ENCODE peak calls at places on chromosomes 12 and 14, in nine cellular contexts. M, V, A, R, Q, O, G, F and I are unnamed samples.
A peak's percentile ranks its signal among the peaks of the same experiment; 100 is the strongest.

GRCh38 chr12:51836833-51837184 is 11.7 kb downstream of the FIGNL2 start:
- DNase-seq in V (no peak), F (no peak), O (no peak), A (no peak), G (no peak), M (no peak), R (no peak), Q (no peak), I (no peak)

GRCh38 chr12:3311027-3311402 is 180.0 kb upstream of the PRMT8 start:
- DNase-seq in F (no peak), G (no peak), V (no peak), O (no peak), A (no peak), Q (peak; percentile 47), M (no peak), R (no peak), I (peak; percentile 47)

GRCh38 chr12:80756875-80757274 is 40.2 kb downstream of the MYF5 start:
- DNase-seq in M (no peak), O (no peak), V (no peak), G (peak; percentile 44), Q (no peak), R (no peak), F (no peak), A (no peak), I (no peak)

GRCh38 chr12:122516544-122517361 is 10.0 kb downstream of the RSRC2 start:
- DNase-seq in F (no peak), A (no peak), R (no peak), Q (no peak), M (no peak), V (no peak), O (no peak), G (no peak), I (no peak)

GRCh38 chr14:94655169-94655710 is 43.0 kb downstream of the SERPINA3 start:
- DNase-seq in A (no peak), G (no peak), R (no peak), M (no peak), O (no peak), Q (no peak), F (no peak), V (no peak), I (no peak)

GRCh38 chr14:93173943-93174395 is 10.7 kb downstream of the MOAP1 start:
- DNase-seq in Q (no peak), V (no peak), F (no peak), M (no peak), R (no peak), G (peak; percentile 22), O (no peak), A (no peak), I (no peak)

GRCh38 chr14:93857500-93857899 is 69.2 kb upstream of the PRIMA1 start:
- DNase-seq in A (no peak), Q (no peak), F (no peak), G (no peak), V (no peak), O (no peak), R (peak; percentile 65), M (no peak), I (peak; percentile 15)

GRCh38 chr14:38238881-38239280 is 17.0 kb downstream of the CLEC14A start:
- DNase-seq in Q (no peak), M (no peak), V (no peak), G (no peak), R (no peak), F (no peak), O (no peak), A (peak; percentile 13), I (no peak)

GRCh38 chr12:54370218-54370730 is 6.0 kb upstream of the GPR84 start:
- DNase-seq in M (no peak), O (peak; percentile 95), G (peak; percentile 77), V (no peak), R (peak; percentile 92), Q (no peak), A (peak; percentile 79), F (no peak), I (peak; percentile 85)

GRCh38 chr12:54368709-54369596 is 4.7 kb upstream of the GPR84 start:
- DNase-seq in F (peak; percentile 84), M (peak; percentile 83), A (peak; percentile 85), O (peak; percentile 98), V (peak; percentile 79), Q (peak; percentile 87), G (peak; percentile 88), R (peak; percentile 80), I (peak; percentile 84)

GRCh38 chr12:54368016-54368708 is 3.9 kb upstream of the GPR84 start:
- DNase-seq in M (no peak), F (no peak), G (no peak), A (no peak), O (no peak), Q (no peak), V (no peak), R (no peak), I (no peak)

GRCh38 chr12:54371328-54372112 is 7.2 kb upstream of the GPR84 start:
- DNase-seq in O (peak; percentile 85), A (peak; percentile 16), M (no peak), F (no peak), Q (no peak), V (no peak), R (no peak), G (no peak), I (peak; percentile 75)

GRCh38 chr12:54369597-54370217 is 5.4 kb upstream of the GPR84 start:
- DNase-seq in O (peak; percentile 67), G (no peak), Q (no peak), F (no peak), M (no peak), V (no peak), A (no peak), R (no peak), I (no peak)
- H3K4me3 ChIP-seq in O (no peak overlapping the region), G (peak overlapping the region; percentile 25), Q (no peak overlapping the region), F (no peak overlapping the region), M (no peak overlapping the region), V (no peak overlapping the region), A (peak overlapping the region; percentile 19), R (no peak overlapping the region), I (peak overlapping the region; percentile 38)

GRCh38 chr12:11264501-11264900 is 5.0 kb downstream of the PRB3 start:
- DNase-seq in Q (no peak), G (no peak), O (no peak), A (no peak), V (no peak), F (no peak), M (no peak), R (no peak), I (no peak)
- H3K27me3 ChIP-seq in Q (no peaks in the 10 kb centered on the region), G (no peaks in the 10 kb centered on the region), O (no peaks in the 10 kb centered on the region), A (peaks cover 2% of the 10 kb centered on the region), V (no peaks in the 10 kb centered on the region), F (no peaks in the 10 kb centered on the region), M (no peaks in the 10 kb centered on the region), R (no peaks in the 10 kb centered on the region), I (no peaks in the 10 kb centered on the region)

GRCh38 chr12:14982986-14983385 is 10.1 kb downstream of the PDE6H start:
- DNase-seq in A (no peak), R (no peak), O (no peak), F (no peak), M (no peak), V (no peak), Q (no peak), G (no peak), I (no peak)

GRCh38 chr12:14982562-14982961 is 9.7 kb downstream of the PDE6H start:
- DNase-seq in V (no peak), F (no peak), M (no peak), R (no peak), A (no peak), G (no peak), O (no peak), Q (no peak), I (no peak)

GRCh38 chr12:14975451-14975850 is 2.6 kb downstream of the PDE6H start:
- DNase-seq in O (no peak), A (no peak), V (no peak), G (no peak), Q (no peak), M (no peak), F (no peak), R (no peak), I (no peak)

GRCh38 chr12:14981049-14981448 is 8.2 kb downstream of the PDE6H start:
- DNase-seq in G (no peak), A (no peak), F (no peak), V (no peak), O (no peak), R (no peak), M (no peak), Q (no peak), I (no peak)

GRCh38 chr12:14979468-14979867 is 6.6 kb downstream of the PDE6H start:
- DNase-seq in R (no peak), A (no peak), M (no peak), F (no peak), V (no peak), G (no peak), O (no peak), Q (no peak), I (no peak)
- H3K4me3 ChIP-seq in R (no peak overlapping the region), A (no peak overlapping the region), M (peak overlapping the region; percentile 24), F (no peak overlapping the region), V (no peak overlapping the region), G (no peak overlapping the region), O (no peak overlapping the region), Q (no peak overlapping the region), I (no peak overlapping the region)

GRCh38 chr14:99268776-99269510 is 3.1 kb downstream of the BCL11B start:
- DNase-seq in R (no peak), O (no peak), M (peak; percentile 35), V (no peak), G (no peak), A (no peak), F (peak; percentile 48), Q (no peak), I (no peak)

GRCh38 chr14:99272669-99273024 is 650 bp upstream of the BCL11B start:
- DNase-seq in G (no peak), V (no peak), M (no peak), R (no peak), Q (no peak), O (no peak), F (no peak), A (no peak), I (no peak)

GRCh38 chr14:99271288-99271941 is 582 bp downstream of the BCL11B start:
- DNase-seq in G (no peak), R (no peak), V (no peak), M (no peak), F (no peak), Q (no peak), O (no peak), A (no peak), I (no peak)

GRCh38 chr14:99271951-99272668 is at the start of gene BCL11B:
- DNase-seq in R (peak; percentile 97), M (peak; percentile 90), F (peak; percentile 83), A (peak; percentile 84), G (peak; percentile 66), V (no peak), Q (peak; percentile 51), O (no peak), I (peak; percentile 59)

DNA sequence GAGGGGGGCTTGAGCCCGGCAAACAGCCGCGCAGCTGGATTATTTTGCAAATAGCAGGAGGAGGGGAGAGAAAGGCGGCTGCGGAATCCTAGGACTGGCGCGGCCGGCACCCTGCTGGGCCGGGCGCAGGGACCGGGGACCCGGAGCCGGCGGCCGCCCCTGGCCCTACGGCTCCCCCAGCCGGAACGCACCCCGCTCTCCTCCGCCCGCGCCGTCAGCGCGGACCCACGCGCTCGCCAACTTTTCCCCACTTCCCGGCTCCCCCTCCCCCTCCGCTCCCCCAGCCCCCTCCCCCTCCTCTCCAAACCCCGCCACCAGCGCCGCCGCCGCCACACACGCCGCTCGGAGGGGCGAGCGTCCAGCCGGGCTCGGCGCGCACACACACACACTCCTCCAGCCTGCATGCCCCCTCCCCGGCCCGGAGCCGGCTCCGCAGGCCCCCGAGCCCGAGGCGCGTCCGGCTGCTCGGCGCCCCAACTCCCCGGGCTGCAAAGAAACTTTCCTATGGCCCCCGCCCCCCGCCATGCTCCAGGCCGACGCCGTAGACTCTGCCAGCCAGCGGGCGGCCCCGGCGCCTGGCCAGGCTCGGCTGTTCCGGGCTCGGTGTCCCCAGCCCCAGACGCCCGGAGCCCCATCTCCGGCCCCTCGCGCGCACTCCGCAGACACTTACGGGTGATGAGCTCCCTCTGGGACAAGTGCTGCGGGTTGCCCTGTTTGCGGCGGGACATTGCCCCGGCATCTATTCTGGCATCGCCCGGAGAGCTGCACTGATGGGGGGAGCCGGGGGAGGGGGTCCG is 1.3 kb downstream of the BCL11B start:
- DNase-seq in Q (peak; percentile 5), M (peak; percentile 48), O (no peak), G (no peak), F (peak; percentile 53), A (no peak), V (no peak), R (peak; percentile 80), I (no peak)
- H3K27me3 ChIP-seq in Q (peaks cover 5% of the 10 kb centered on the region), M (no peaks in the 10 kb centered on the region), O (peaks cover 2% of the 10 kb centered on the region), G (peaks cover 65% of the 10 kb centered on the region), F (no peaks in the 10 kb centered on the region), A (peaks cover 82% of the 10 kb centered on the region), V (peaks cover 24% of the 10 kb centered on the region), R (no peaks in the 10 kb centered on the region), I (peaks cover 23% of the 10 kb centered on the region)